ENCODE peak calls at places on chromosomes 2 and 18, in eight cellular contexts. A is activated CD4-positive, alpha-beta T cell treated with anti-CD3 and anti-CD28 coated beads, Interleukin-2, amount 50 U/mL, for 48 hours; W is 8988T; Y is AG04450; H is psoas muscle; Q is hypothalamus; O is OCI-M1; U is NCI-H2029 treated with DMSO at 0.1 percent for 48 hours. E is an unnamed sample.

GRCh38 chr2:186992597-186992996 is 143.6 kb upstream of the ZSWIM2 start:
- DNase-seq in A (no peak), W (no peak), Y (no peak), H (no peak), Q (no peak), O (no peak), U (no peak), E (no peak)

GRCh38 chr2:133039531-133039930 is 369.5 kb upstream of the LYPD1 start:
- DNase-seq in A (no peak), W (no peak), Y (no peak), H (no peak), Q (no peak), O (no peak), U (no peak), E (no peak)

GRCh38 chr2:189512879-189513278 is 67.7 kb downstream of the SLC40A1 start:
- DNase-seq in A (no peak), W (no peak), Y (no peak), H (no peak), Q (no peak), O (no peak), U (no peak), E (no peak)

GRCh38 chr2:242034138-242034537 is 164.6 kb downstream of the RTP5 start:
- DNase-seq in A (no peak), W (no peak), Y (no peak), H (peak; percentile 15), Q (no peak), O (no peak), U (no peak), E (peak; percentile 17)

GRCh38 chr2:127891806-127892205 is 6.0 kb upstream of the AMMECR1L start:
- DNase-seq in A (no peak), W (no peak), Y (no peak), H (no peak), Q (no peak), O (no peak), U (no peak), E (no peak)

GRCh38 chr2:200905618-200906296 is 16.6 kb downstream of the NIF3L1 start:
- DNase-seq in A (peak; percentile 73), W (peak; percentile 33), Y (peak; percentile 38), H (peak; percentile 77), Q (peak; percentile 51), O (peak; percentile 83), U (peak; percentile 16), E (peak; percentile 35)

GRCh38 chr2:45789317-45789716 is 137.8 kb downstream of the PRKCE start:
- DNase-seq in A (no peak), W (no peak), Y (no peak), H (no peak), Q (no peak), O (no peak), U (no peak), E (no peak)

GRCh38 chr2:215870986-215871385 is 142.4 kb downstream of the MREG start:
- DNase-seq in A (no peak), W (no peak), Y (no peak), H (no peak), Q (no peak), O (peak; percentile 76), U (no peak), E (no peak)

GRCh38 chr2:196177124-196177523 is 5.7 kb upstream of the STK17B start:
- DNase-seq in A (no peak), W (no peak), Y (no peak), H (no peak), Q (no peak), O (peak; percentile 63), U (no peak), E (no peak)

GRCh38 chr2:15259356-15259756 is 301.8 kb downstream of the NBAS start:
- DNase-seq in A (no peak), W (no peak), Y (no peak), H (no peak), Q (no peak), O (no peak), U (no peak), E (no peak)

GRCh38 chr2:95552911-95553310 is 38.9 kb upstream of the TRIM43 start:
- DNase-seq in A (no peak), W (no peak), Y (no peak), H (peak; percentile 46), Q (no peak), O (no peak), U (no peak), E (no peak)

GRCh38 chr2:122531803-122532344 is 776.4 kb downstream of the TSN start:
- DNase-seq in A (no peak), W (no peak), Y (no peak), H (peak; percentile 35), Q (no peak), O (peak; percentile 13), U (no peak), E (no peak)

GRCh38 chr2:217527586-217528202 is 475.1 kb downstream of the TNS1 start:
- DNase-seq in A (no peak), W (no peak), Y (no peak), H (no peak), Q (no peak), O (no peak), U (no peak), E (no peak)

GRCh38 chr18:64244571-64244970 is 95.7 kb upstream of the LINC00305 start:
- DNase-seq in A (no peak), W (no peak), Y (no peak), H (no peak), Q (no peak), O (peak; percentile 67), U (no peak), E (no peak)

GRCh38 chr2:145617420-145617819 is 1097.5 kb upstream of the ZEB2 start:
- DNase-seq in A (no peak), W (no peak), Y (no peak), H (no peak), Q (no peak), O (no peak), U (no peak), E (no peak)

GRCh38 chr2:23626701-23627181 is 241.8 kb downstream of the KLHL29 start:
- DNase-seq in A (no peak), W (no peak), Y (no peak), H (peak; percentile 52), Q (no peak), O (no peak), U (no peak), E (no peak)

GRCh38 chr18:47737956-47738355 is 192.5 kb downstream of the SMAD2 start:
- DNase-seq in A (no peak), W (no peak), Y (no peak), H (no peak), Q (no peak), O (no peak), U (no peak), E (no peak)

GRCh38 chr2:179588486-179589145 is 272.8 kb downstream of the ZNF385B start:
- DNase-seq in A (no peak), W (no peak), Y (no peak), H (no peak), Q (no peak), O (no peak), U (no peak), E (no peak)

GRCh38 chr2:236855866-236856855 is 229.5 kb upstream of the COPS8 start:
- DNase-seq in A (no peak), W (no peak), Y (no peak), H (no peak), Q (no peak), O (no peak), U (no peak), E (no peak)

GRCh38 chr2:173652311-173652710 is 297.6 kb downstream of the CDCA7 start:
- DNase-seq in A (no peak), W (peak; percentile 23), Y (peak; percentile 87), H (no peak), Q (no peak), O (no peak), U (no peak), E (no peak)

GRCh38 chr2:151363709-151364108 is 6.3 kb downstream of the TNFAIP6 start:
- DNase-seq in A (no peak), W (no peak), Y (no peak), H (peak; percentile 75), Q (peak; percentile 2), O (peak; percentile 8), U (no peak), E (no peak)

GRCh38 chr2:149767516-149767974 is 180.0 kb upstream of the MMADHC start:
- DNase-seq in A (no peak), W (no peak), Y (no peak), H (no peak), Q (no peak), O (no peak), U (no peak), E (no peak)

GRCh38 chr2:138042311-138042710 is 78.0 kb downstream of the HNMT start:
- DNase-seq in A (no peak), W (no peak), Y (no peak), H (no peak), Q (no peak), O (no peak), U (no peak), E (no peak)

GRCh38 chr2:3631161-3631850 is 26.7 kb upstream of the ALLC start:
- DNase-seq in A (no peak), W (no peak), Y (no peak), H (peak; percentile 4), Q (no peak), O (no peak), U (no peak), E (no peak)

GRCh38 chr2:107822302-107822701 is 4.4 kb upstream of the RGPD4 start:
- DNase-seq in A (no peak), W (no peak), Y (no peak), H (no peak), Q (no peak), O (no peak), U (no peak), E (no peak)

GRCh38 chr2:236265675-236266074 is 1.5 kb upstream of the ASB18 start:
- DNase-seq in A (no peak), W (no peak), Y (no peak), H (peak; percentile 81), Q (no peak), O (no peak), U (no peak), E (no peak)

GRCh38 chr18:12989397-12990127 is 1.6 kb upstream of the CEP192 start:
- DNase-seq in A (no peak), W (no peak), Y (no peak), H (peak; percentile 58), Q (no peak), O (no peak), U (no peak), E (no peak)

GRCh38 chr18:35247412-35248249 is 6.8 kb downstream of the ZNF397 start:
- DNase-seq in A (no peak), W (no peak), Y (no peak), H (no peak), Q (no peak), O (no peak), U (no peak), E (no peak)

GRCh38 chr2:152162141-152162540 is 13.4 kb downstream of the STAM2 start:
- DNase-seq in A (no peak), W (no peak), Y (no peak), H (no peak), Q (no peak), O (no peak), U (no peak), E (no peak)

GRCh38 chr2:10240911-10241610 is 61.6 kb upstream of the HPCAL1 start:
- DNase-seq in A (no peak), W (no peak), Y (no peak), H (peak; percentile 30), Q (no peak), O (no peak), U (no peak), E (no peak)

GRCh38 chr2:196101325-196101981 is 32.8 kb upstream of the DNAH7 start:
- DNase-seq in A (peak; percentile 42), W (no peak), Y (no peak), H (no peak), Q (no peak), O (peak; percentile 92), U (no peak), E (no peak)

GRCh38 chr2:212021947-212022346 is 516.7 kb downstream of the ERBB4 start:
- DNase-seq in A (no peak), W (no peak), Y (peak; percentile 21), H (no peak), Q (no peak), O (no peak), U (no peak), E (no peak)

GRCh38 chr2:235605306-235605998 is 111.6 kb downstream of the AGAP1 start:
- DNase-seq in A (no peak), W (no peak), Y (peak; percentile 84), H (peak; percentile 90), Q (peak; percentile 68), O (no peak), U (peak; percentile 30), E (no peak)

GRCh38 chr18:45793295-45793965 is 32.0 kb upstream of the SIGLEC15 start:
- DNase-seq in A (no peak), W (no peak), Y (peak; percentile 79), H (no peak), Q (no peak), O (peak; percentile 11), U (no peak), E (no peak)

E was measured in CD8-positive, alpha-beta T cell.